ENCODE peak calls at places on chromosomes 4 and X, in seven cellular contexts. B is lower leg skin, L is AG10803, Z is fibroblast of pulmonary artery, E is Peyer's patch, R is epithelial cell of esophagus, F is thyroid gland. K is an unnamed sample.

GRCh38 chr4:139740531-139741041 is 75.0 kb downstream of the MGST2 start:
- DNase-seq in B (peak), L (peak), Z (peak), E (peak), R (peak), F (peak), K (peak)

GRCh38 chrX:14362731-14363130 is 166.6 kb upstream of the GLRA2 start:
- DNase-seq in B (no peak), L (peak), Z (peak), E (no peak), R (no peak), F (no peak), K (peak)

GRCh38 chr4:162981823-162982222 is 184.9 kb downstream of the NAF1 start:
- DNase-seq in B (no peak), L (no peak), Z (no peak), E (no peak), R (no peak), F (no peak), K (no peak)

GRCh38 chr4:147596377-147596776 is 20.8 kb upstream of the TMEM184C start:
- DNase-seq in B (no peak), L (no peak), Z (no peak), E (no peak), R (peak), F (no peak), K (peak)

GRCh38 chr4:188162698-188163097 is 23.5 kb downstream of the TRIML1 start:
- DNase-seq in B (no peak), L (no peak), Z (no peak), E (no peak), R (no peak), F (no peak), K (no peak)

GRCh38 chrX:78333521-78333920 is 6.1 kb upstream of the CYSLTR1 start:
- DNase-seq in B (no peak), L (no peak), Z (peak), E (no peak), R (no peak), F (no peak), K (peak)

GRCh38 chr4:91448668-91449330 is 855.0 kb upstream of the GRID2 start:
- DNase-seq in B (no peak), L (no peak), Z (peak), E (no peak), R (peak), F (no peak), K (peak)

GRCh38 chr4:41381384-41381783 is 124.7 kb downstream of the UCHL1 start:
- DNase-seq in B (no peak), L (no peak), Z (no peak), E (no peak), R (no peak), F (no peak), K (no peak)

GRCh38 chr4:76801621-76802545 is 96.1 kb downstream of the SOWAHB start:
- DNase-seq in B (no peak), L (peak), Z (no peak), E (no peak), R (no peak), F (peak), K (peak)

GRCh38 chr4:184668511-184669114 is 19.1 kb downstream of the PRIMPOL start:
- DNase-seq in B (no peak), L (no peak), Z (peak), E (no peak), R (no peak), F (no peak), K (no peak)

GRCh38 chrX:10483191-10483808 is 137.1 kb downstream of the MID1 start:
- DNase-seq in B (no peak), L (no peak), Z (peak), E (no peak), R (peak), F (peak), K (no peak)

GRCh38 chrX:118346258-118347094 is 570 bp downstream of the WDR44 start:
- DNase-seq in B (peak), L (no peak), Z (no peak), E (peak), R (peak), F (peak), K (peak)

GRCh38 chrX:110338850-110339373 is 19.7 kb upstream of the RTL9 start:
- DNase-seq in B (no peak), L (no peak), Z (no peak), E (no peak), R (peak), F (no peak), K (no peak)

GRCh38 chr4:165312506-165312905 is 15.0 kb upstream of the MSMO1 start:
- DNase-seq in B (no peak), L (peak), Z (peak), E (no peak), R (peak), F (no peak), K (peak)

GRCh38 chr4:93960450-93960849 is 131.9 kb downstream of the ATOH1 start:
- DNase-seq in B (no peak), L (no peak), Z (no peak), E (no peak), R (no peak), F (no peak), K (no peak)

GRCh38 chr4:71267244-71267643 is 71.6 kb upstream of the SLC4A4 start:
- DNase-seq in B (no peak), L (peak), Z (no peak), E (no peak), R (no peak), F (no peak), K (no peak)
- TF ChIP-seq CTCF in B (no peak), L (no peak), Z (no peak), E (no peak), R (no peak), F (no peak), K (no peak)

GRCh38 chr4:1684756-1685603 is 867 bp upstream of the FAM53A start:
- DNase-seq in B (no peak), L (no peak), Z (no peak), E (no peak), R (no peak), F (no peak), K (no peak)
- H3K4me3 ChIP-seq in B (peak), L (peak), Z (peak), E (peak), R (peak), F (no peak), K (peak)

DNA sequence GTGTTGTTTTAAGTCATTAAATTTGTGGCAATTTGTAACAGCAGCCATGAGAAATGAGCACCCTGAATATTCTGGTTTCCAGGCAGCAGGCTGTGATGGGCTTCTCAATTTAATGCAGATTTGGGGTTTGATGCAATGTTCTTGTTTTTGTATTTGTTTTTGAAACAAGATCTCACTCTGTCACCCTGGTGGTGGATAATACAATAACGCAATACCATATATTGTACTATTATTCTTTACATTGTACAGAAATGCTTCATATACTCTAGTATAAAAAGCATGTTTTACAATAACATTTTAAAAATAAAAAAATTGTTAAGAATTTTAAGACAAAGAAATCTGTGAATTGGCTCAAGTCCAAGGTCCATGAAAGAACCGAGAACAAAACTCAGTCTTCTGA is 129.1 kb downstream of the USP46 start:
- DNase-seq in B (no peak), L (no peak), Z (no peak), E (no peak), R (no peak), F (no peak), K (no peak)
- TF ChIP-seq CTCF in B (no peak), L (no peak), Z (no peak), E (no peak), R (no peak), F (no peak), K (no peak)

DNA sequence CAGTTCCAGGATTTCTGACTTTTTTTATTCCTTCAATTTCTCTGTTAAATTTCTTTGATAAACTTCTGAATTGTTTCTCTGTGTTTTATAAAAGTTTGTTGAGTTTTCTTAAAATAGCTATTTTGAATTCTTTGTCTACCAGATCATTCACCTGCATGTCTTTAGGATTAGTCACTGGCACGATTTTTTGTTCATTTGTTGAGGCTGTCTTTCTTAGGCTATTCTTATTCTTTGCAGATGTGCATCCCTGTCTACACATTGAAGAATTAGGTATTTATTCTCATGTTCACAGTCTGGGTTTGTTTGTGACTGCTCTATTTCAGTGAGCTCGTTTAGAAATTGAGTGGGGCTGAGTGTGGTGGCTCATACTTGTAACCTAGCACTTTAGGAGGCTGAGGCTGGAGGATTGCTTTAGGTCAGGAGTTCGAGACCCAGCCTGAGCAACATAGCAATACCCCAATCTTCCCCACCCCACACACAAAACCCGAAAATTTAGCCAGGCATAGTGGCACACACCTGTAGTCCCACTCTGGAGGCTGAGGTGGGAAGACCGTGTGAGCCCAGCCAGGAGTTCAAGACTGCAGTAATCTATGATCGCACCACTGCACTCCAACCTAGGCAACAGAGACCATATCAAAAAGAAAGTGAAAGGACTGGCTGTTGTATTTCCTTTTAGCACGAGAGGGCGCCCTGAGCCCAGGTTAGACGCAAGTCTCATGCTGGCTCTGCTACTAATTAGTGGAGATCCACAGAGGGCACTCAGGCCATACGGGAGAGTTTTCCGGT is 42.0 kb downstream of the F8 start:
- DNase-seq in B (peak), L (peak), Z (peak), E (peak), R (peak), F (peak), K (peak)
- H3K4me3 ChIP-seq in B (no peak), L (peak), Z (peak), E (peak), R (peak), F (no peak), K (peak)